ENCODE peak calls at places on chromosome 1, in eight cellular contexts. I, P, V, N, W, J, M and L are unnamed samples.

GRCh38 chr1:43271186-43272118 is 1.7 kb downstream of the TMEM125 start:
- DNase-seq in I (no peak), P (no peak), V (no peak), N (peak; percentile 70), W (no peak), J (no peak), M (no peak), L (no peak)

GRCh38 chr1:213934642-213935041 is 53.1 kb upstream of the PROX1 start:
- DNase-seq in I (no peak), P (peak; percentile 10), V (no peak), N (no peak), W (no peak), J (peak; percentile 95), M (peak; percentile 50), L (no peak)

GRCh38 chr1:152185544-152186391 is 26.7 kb upstream of the RPTN start:
- DNase-seq in I (peak; percentile 5), P (peak; percentile 78), V (no peak), N (peak; percentile 69), W (no peak), J (peak; percentile 70), M (no peak), L (peak; percentile 61)

GRCh38 chr1:209896346-209896745 is 41.7 kb upstream of the SYT14 start:
- DNase-seq in I (no peak), P (no peak), V (no peak), N (no peak), W (no peak), J (no peak), M (no peak), L (no peak)

GRCh38 chr1:61207416-61207815 is 125.1 kb downstream of the NFIA start:
- DNase-seq in I (no peak), P (no peak), V (no peak), N (no peak), W (no peak), J (no peak), M (no peak), L (no peak)

GRCh38 chr1:60281360-60281932 is 207.9 kb upstream of the C1orf87 start:
- DNase-seq in I (no peak), P (peak; percentile 88), V (no peak), N (peak; percentile 90), W (peak; percentile 27), J (peak; percentile 91), M (peak; percentile 22), L (peak; percentile 38)

GRCh38 chr1:209899948-209900347 is 38.1 kb upstream of the SYT14 start:
- DNase-seq in I (no peak), P (no peak), V (no peak), N (peak; percentile 89), W (no peak), J (no peak), M (no peak), L (no peak)

GRCh38 chr1:197471248-197472035 is 203.4 kb downstream of the CRB1 start:
- DNase-seq in I (no peak), P (peak; percentile 69), V (no peak), N (peak; percentile 84), W (no peak), J (no peak), M (no peak), L (no peak)

GRCh38 chr1:224488806-224489584 is 54.4 kb upstream of the WDR26 start:
- DNase-seq in I (no peak), P (no peak), V (no peak), N (no peak), W (no peak), J (no peak), M (no peak), L (no peak)

GRCh38 chr1:228359613-228360532 is 46.8 kb downstream of the TRIM11 start:
- DNase-seq in I (no peak), P (no peak), V (no peak), N (no peak), W (no peak), J (no peak), M (peak; percentile 36), L (no peak)

GRCh38 chr1:2508180-2508579 is 18.2 kb downstream of the PANK4 start:
- DNase-seq in I (no peak), P (no peak), V (no peak), N (no peak), W (no peak), J (no peak), M (no peak), L (no peak)

GRCh38 chr1:192489748-192490147 is 85.8 kb upstream of the RGS1 start:
- DNase-seq in I (no peak), P (peak; percentile 91), V (no peak), N (no peak), W (no peak), J (peak; percentile 96), M (no peak), L (no peak)

GRCh38 chr1:3639397-3639911 is 10.4 kb downstream of the WRAP73 start:
- DNase-seq in I (no peak), P (no peak), V (no peak), N (no peak), W (no peak), J (no peak), M (no peak), L (no peak)

GRCh38 chr1:236024655-236025054 is 40.2 kb downstream of the NID1 start:
- DNase-seq in I (no peak), P (no peak), V (no peak), N (no peak), W (no peak), J (no peak), M (no peak), L (no peak)

GRCh38 chr1:54069792-54070548 is 16.6 kb downstream of the TCEANC2 start:
- DNase-seq in I (no peak), P (peak; percentile 66), V (no peak), N (peak; percentile 50), W (no peak), J (peak; percentile 26), M (no peak), L (no peak)

GRCh38 chr1:194295690-194296089 is 1109.3 kb upstream of the B3GALT2 start:
- DNase-seq in I (no peak), P (peak; percentile 55), V (no peak), N (peak; percentile 53), W (no peak), J (peak; percentile 92), M (no peak), L (no peak)

GRCh38 chr1:181714428-181714827 is 231.1 kb downstream of the CACNA1E start:
- DNase-seq in I (no peak), P (no peak), V (no peak), N (peak; percentile 55), W (no peak), J (no peak), M (no peak), L (no peak)

GRCh38 chr1:1240822-1241587 is 5.5 kb downstream of the C1QTNF12 start:
- DNase-seq in I (no peak), P (peak; percentile 19), V (no peak), N (no peak), W (no peak), J (no peak), M (no peak), L (no peak)

GRCh38 chr1:101239095-101240040 is 2.5 kb downstream of the S1PR1 start:
- DNase-seq in I (peak; percentile 58), P (no peak), V (no peak), N (no peak), W (no peak), J (no peak), M (no peak), L (no peak)

GRCh38 chr1:160877221-160877620 is 7.8 kb downstream of the ITLN1 start:
- DNase-seq in I (no peak), P (no peak), V (no peak), N (no peak), W (no peak), J (no peak), M (no peak), L (peak; percentile 20)

GRCh38 chr1:242205622-242206489 is 207.0 kb upstream of the MAP1LC3C start:
- DNase-seq in I (no peak), P (no peak), V (no peak), N (no peak), W (no peak), J (no peak), M (no peak), L (no peak)

GRCh38 chr1:242770366-242770765 is 245.9 kb upstream of the PLD5 start:
- DNase-seq in I (no peak), P (no peak), V (no peak), N (no peak), W (no peak), J (no peak), M (no peak), L (no peak)

GRCh38 chr1:209965996-209966395 is 28.0 kb downstream of the SYT14 start:
- DNase-seq in I (no peak), P (no peak), V (no peak), N (no peak), W (no peak), J (no peak), M (no peak), L (no peak)

GRCh38 chr1:30386145-30386926 is 337.0 kb downstream of the MATN1 start:
- DNase-seq in I (no peak), P (no peak), V (no peak), N (peak; percentile 29), W (no peak), J (no peak), M (no peak), L (no peak)

GRCh38 chr1:167623951-167624350 is 6.1 kb upstream of the RCSD1 start:
- DNase-seq in I (no peak), P (no peak), V (no peak), N (no peak), W (no peak), J (no peak), M (no peak), L (no peak)

GRCh38 chr1:26449868-26450267 is 17.7 kb downstream of the DHDDS start:
- DNase-seq in I (no peak), P (no peak), V (no peak), N (no peak), W (no peak), J (no peak), M (no peak), L (no peak)

GRCh38 chr1:228413241-228414010 is 3.2 kb downstream of the TRIM17 start:
- DNase-seq in I (no peak), P (no peak), V (no peak), N (no peak), W (no peak), J (no peak), M (no peak), L (no peak)

GRCh38 chr1:191284175-191284574 is 806.5 kb upstream of the BRINP3 start:
- DNase-seq in I (no peak), P (no peak), V (no peak), N (no peak), W (no peak), J (no peak), M (no peak), L (no peak)

GRCh38 chr1:44330935-44331334 is 24.1 kb downstream of the ERI3 start:
- DNase-seq in I (no peak), P (no peak), V (no peak), N (no peak), W (no peak), J (no peak), M (no peak), L (no peak)

GRCh38 chr1:23273450-23274133 is 56.3 kb upstream of the HTR1D start:
- DNase-seq in I (no peak), P (peak; percentile 83), V (no peak), N (no peak), W (no peak), J (no peak), M (no peak), L (no peak)

GRCh38 chr1:67604778-67605177 is 80.2 kb upstream of the GADD45A start:
- DNase-seq in I (no peak), P (no peak), V (no peak), N (peak; percentile 49), W (no peak), J (no peak), M (no peak), L (no peak)

GRCh38 chr1:234212764-234213406 is 160.4 kb upstream of the COA6 start:
- DNase-seq in I (no peak), P (peak; percentile 29), V (no peak), N (peak; percentile 83), W (no peak), J (peak; percentile 42), M (no peak), L (peak; percentile 55)

GRCh38 chr1:31765516-31765915 is 1.4 kb upstream of the ADGRB2 start:
- DNase-seq in I (no peak), P (no peak), V (no peak), N (no peak), W (no peak), J (no peak), M (no peak), L (no peak)

GRCh38 chr1:173095632-173096031 is 44.9 kb upstream of the TNFSF18 start:
- DNase-seq in I (no peak), P (peak; percentile 44), V (no peak), N (no peak), W (no peak), J (no peak), M (no peak), L (no peak)